ENCODE peak calls at places on chromosomes 7 and 10, in four cellular contexts. One of them, this sample, is unnamed. For H4K20me1, the result is how much of the 10 kb centered on the place peaks cover.

GRCh38 chr7:104883248-104883717 is 130.7 kb upstream of the KMT2E start:
- DNase-seq in IMR-90: no peak
- DNase-seq in K562: no peak
- DNase-seq in hepatocyte: no peak
- DNase-seq in this sample: no peak

GRCh38 chr10:114305521-114305925 is 66.5 kb downstream of the VWA2 start:
- DNase-seq in IMR-90: no peak
- DNase-seq in K562: no peak
- DNase-seq in hepatocyte: no peak
- DNase-seq in this sample: no peak

GRCh38 chr10:8242295-8242872 is 187.9 kb downstream of the GATA3 start:
- DNase-seq in IMR-90: no peak
- DNase-seq in K562: no peak
- DNase-seq in hepatocyte: no peak
- DNase-seq in this sample: no peak

GRCh38 chr7:21902240-21902639 is 43.5 kb downstream of the CDCA7L start:
- DNase-seq in IMR-90: peak
- DNase-seq in K562: no peak
- DNase-seq in hepatocyte: no peak
- DNase-seq in this sample: no peak

GRCh38 chr10:24440817-24441790 is 232.2 kb downstream of the KIAA1217 start:
- DNase-seq in IMR-90: peak
- DNase-seq in K562: no peak
- DNase-seq in hepatocyte: no peak
- DNase-seq in this sample: no peak

GRCh38 chr7:74082770-74083116 is 861 bp upstream of the LIMK1 start:
- DNase-seq in IMR-90: no peak
- DNase-seq in K562: no peak
- DNase-seq in hepatocyte: no peak
- DNase-seq in this sample: no peak

GRCh38 chr10:69383485-69384089 is 33.1 kb downstream of the TACR2 start:
- DNase-seq in IMR-90: peak
- DNase-seq in K562: no peak
- DNase-seq in hepatocyte: no peak
- DNase-seq in this sample: no peak

GRCh38 chr10:78584266-78584665 is 484.5 kb upstream of the ZMIZ1 start:
- DNase-seq in IMR-90: no peak
- DNase-seq in K562: no peak
- DNase-seq in hepatocyte: no peak
- DNase-seq in this sample: no peak

GRCh38 chr7:35508623-35509400 is 186.1 kb downstream of the HERPUD2 start:
- DNase-seq in IMR-90: no peak
- DNase-seq in K562: no peak
- DNase-seq in hepatocyte: peak
- DNase-seq in this sample: peak

GRCh38 chr10:108970016-108970415 is 953.3 kb downstream of the XPNPEP1 start:
- DNase-seq in IMR-90: peak
- DNase-seq in K562: peak
- DNase-seq in hepatocyte: peak
- DNase-seq in this sample: peak

GRCh38 chr7:94888542-94888941 is 18.9 kb upstream of the PPP1R9A start:
- DNase-seq in IMR-90: no peak
- DNase-seq in K562: no peak
- DNase-seq in hepatocyte: peak
- DNase-seq in this sample: no peak

GRCh38 chr7:148395292-148395691 is 195.3 kb upstream of the C7orf33 start:
- DNase-seq in IMR-90: no peak
- DNase-seq in K562: no peak
- DNase-seq in hepatocyte: no peak
- DNase-seq in this sample: no peak

GRCh38 chr10:118151461-118151860 is 104.7 kb upstream of the RAB11FIP2 start:
- DNase-seq in IMR-90: no peak
- DNase-seq in K562: no peak
- DNase-seq in hepatocyte: peak
- DNase-seq in this sample: no peak

GRCh38 chr7:24982917-24983316 is 2.9 kb upstream of the OSBPL3 start:
- DNase-seq in IMR-90: no peak
- DNase-seq in K562: no peak
- DNase-seq in hepatocyte: no peak
- DNase-seq in this sample: no peak

GRCh38 chr7:1647961-1648631 is 22.0 kb upstream of the ELFN1 start:
- DNase-seq in IMR-90: no peak
- DNase-seq in K562: peak
- DNase-seq in hepatocyte: no peak
- DNase-seq in this sample: no peak

GRCh38 chr10:87608756-87609155 is 50.9 kb upstream of the PAPSS2 start:
- DNase-seq in IMR-90: no peak
- DNase-seq in K562: no peak
- DNase-seq in hepatocyte: peak
- DNase-seq in this sample: no peak

GRCh38 chr10:80170026-80170425 is 35.3 kb downstream of the ANXA11 start:
- DNase-seq in IMR-90: no peak
- DNase-seq in K562: no peak
- DNase-seq in hepatocyte: no peak
- DNase-seq in this sample: no peak

GRCh38 chr10:86687750-86688149 is 19.4 kb downstream of the LDB3 start:
- DNase-seq in IMR-90: peak
- DNase-seq in K562: no peak
- DNase-seq in hepatocyte: no peak
- DNase-seq in this sample: no peak

GRCh38 chr7:150431839-150432658 is 18.4 kb upstream of the GIMAP8 start:
- DNase-seq in IMR-90: no peak
- DNase-seq in K562: no peak
- DNase-seq in hepatocyte: no peak
- DNase-seq in this sample: no peak

GRCh38 chr10:46517541-46517940 is 38.9 kb downstream of the GPRIN2 start:
- DNase-seq in IMR-90: no peak
- DNase-seq in K562: no peak
- DNase-seq in hepatocyte: no peak
- DNase-seq in this sample: no peak

GRCh38 chr10:84290235-84290634 is 38.2 kb upstream of the CCSER2 start:
- DNase-seq in IMR-90: no peak
- DNase-seq in K562: no peak
- DNase-seq in hepatocyte: no peak
- DNase-seq in this sample: no peak

GRCh38 chr10:112741830-112742402 is 208.1 kb upstream of the TCF7L2 start:
- DNase-seq in IMR-90: no peak
- DNase-seq in K562: no peak
- DNase-seq in hepatocyte: peak
- DNase-seq in this sample: no peak

DNA sequence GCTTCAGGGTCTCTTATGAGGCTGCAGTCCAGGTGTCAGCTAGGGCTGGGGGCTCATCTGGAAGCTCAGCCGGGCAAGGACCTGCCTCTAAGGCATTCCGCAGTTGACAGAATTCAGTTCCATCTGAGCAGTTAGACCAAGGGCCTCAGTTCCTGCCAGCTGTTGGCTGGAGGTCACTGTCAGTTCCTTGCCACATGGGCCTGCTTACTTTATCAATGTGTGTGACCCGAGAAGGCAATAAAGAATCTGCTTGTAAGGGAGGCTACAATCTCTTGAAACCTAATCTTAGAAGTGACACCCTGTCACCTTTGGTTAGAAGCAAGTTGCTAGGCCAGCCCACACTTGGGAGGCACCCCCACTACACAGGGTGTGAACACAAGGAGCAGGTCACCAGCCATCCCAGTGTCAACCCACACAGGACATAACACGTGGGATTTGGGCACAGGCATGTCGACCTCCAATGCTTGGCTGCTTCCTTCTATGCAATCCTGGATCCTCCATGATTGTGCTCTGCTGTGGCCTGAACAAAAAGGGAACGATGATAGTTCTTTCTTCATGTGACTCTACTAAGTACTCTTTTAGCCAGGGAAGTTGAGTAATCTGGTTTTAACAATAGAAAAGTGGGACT is 41.8 kb downstream of the MTURN start:
- DNase-seq in IMR-90: no peak
- DNase-seq in K562: no peak
- DNase-seq in hepatocyte: no peak
- DNase-seq in this sample: peak
- H2AFZ ChIP-seq in IMR-90: no peak
- H2AFZ ChIP-seq in K562: no peak
- H2AFZ ChIP-seq in hepatocyte: no peak
- H2AFZ ChIP-seq in this sample: peak

DNA sequence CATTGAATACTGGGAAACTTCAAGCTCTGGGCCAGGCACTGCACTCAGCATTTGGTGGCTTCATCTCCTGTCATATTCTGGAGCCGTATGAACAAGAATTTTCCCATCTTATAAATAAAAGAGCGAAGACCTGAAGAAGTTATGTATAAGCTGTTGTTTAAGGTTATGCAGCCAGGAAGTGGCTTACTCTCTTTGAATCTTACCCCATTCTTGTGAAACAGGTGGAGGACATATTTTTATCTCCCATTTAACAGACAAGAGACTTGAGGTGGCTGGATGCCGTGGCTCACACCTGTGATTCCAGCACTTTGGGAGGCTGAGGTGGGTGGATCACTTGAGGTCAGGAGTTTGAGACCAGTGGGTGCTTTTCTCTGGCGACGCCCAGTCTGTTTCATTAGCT is 85.6 kb downstream of the GRK5 start:
- DNase-seq in IMR-90: no peak
- DNase-seq in K562: no peak
- DNase-seq in hepatocyte: no peak
- DNase-seq in this sample: peak
- H3K27ac ChIP-seq in IMR-90: no peak
- H3K27ac ChIP-seq in K562: no peak
- H3K27ac ChIP-seq in hepatocyte: no peak
- H3K27ac ChIP-seq in this sample: peak

GRCh38 chr10:130141460-130141859 is 5.3 kb downstream of the GLRX3 start:
- DNase-seq in IMR-90: peak
- DNase-seq in K562: peak
- DNase-seq in hepatocyte: no peak
- DNase-seq in this sample: no peak

GRCh38 chr10:130141878-130142277 is 5.7 kb downstream of the GLRX3 start:
- DNase-seq in IMR-90: no peak
- DNase-seq in K562: no peak
- DNase-seq in hepatocyte: no peak
- DNase-seq in this sample: peak

GRCh38 chr10:130140425-130140824 is 4.2 kb downstream of the GLRX3 start:
- DNase-seq in IMR-90: no peak
- DNase-seq in K562: no peak
- DNase-seq in hepatocyte: no peak
- DNase-seq in this sample: no peak

GRCh38 chr10:130141038-130141437 is 4.8 kb downstream of the GLRX3 start:
- DNase-seq in IMR-90: no peak
- DNase-seq in K562: no peak
- DNase-seq in hepatocyte: no peak
- DNase-seq in this sample: no peak

GRCh38 chr10:130146042-130146441 is 9.9 kb downstream of the GLRX3 start:
- DNase-seq in IMR-90: no peak
- DNase-seq in K562: no peak
- DNase-seq in hepatocyte: no peak
- DNase-seq in this sample: no peak
- H4K20me1 ChIP-seq in IMR-90: under half
- H4K20me1 ChIP-seq in K562: under half
- H4K20me1 ChIP-seq in hepatocyte: half or more
- H4K20me1 ChIP-seq in this sample: under half

GRCh38 chr7:47942132-47942531 is 6.1 kb downstream of the PKD1L1 start:
- DNase-seq in IMR-90: no peak
- DNase-seq in K562: no peak
- DNase-seq in hepatocyte: no peak
- DNase-seq in this sample: no peak

GRCh38 chr7:47945261-47946015 is 2.8 kb downstream of the PKD1L1 start:
- DNase-seq in IMR-90: peak
- DNase-seq in K562: peak
- DNase-seq in hepatocyte: peak
- DNase-seq in this sample: peak

GRCh38 chr7:47941136-47941844 is 7.0 kb downstream of the PKD1L1 start:
- DNase-seq in IMR-90: peak
- DNase-seq in K562: no peak
- DNase-seq in hepatocyte: no peak
- DNase-seq in this sample: no peak

GRCh38 chr7:47944536-47945260 is 3.6 kb downstream of the PKD1L1 start:
- DNase-seq in IMR-90: no peak
- DNase-seq in K562: no peak
- DNase-seq in hepatocyte: no peak
- DNase-seq in this sample: no peak

GRCh38 chr7:47943676-47944474 is 4.4 kb downstream of the PKD1L1 start:
- DNase-seq in IMR-90: no peak
- DNase-seq in K562: no peak
- DNase-seq in hepatocyte: no peak
- DNase-seq in this sample: no peak
- H2AFZ ChIP-seq in IMR-90: no peak
- H2AFZ ChIP-seq in K562: no peak
- H2AFZ ChIP-seq in hepatocyte: no peak
- H2AFZ ChIP-seq in this sample: no peak

GRCh38 chr7:98251844-98252639 is at the start of gene TECPR1:
- DNase-seq in IMR-90: peak
- DNase-seq in K562: peak
- DNase-seq in hepatocyte: peak
- DNase-seq in this sample: peak
- H3K27ac ChIP-seq in IMR-90: peak
- H3K27ac ChIP-seq in K562: peak
- H3K27ac ChIP-seq in hepatocyte: peak
- H3K27ac ChIP-seq in this sample: peak

GRCh38 chr10:73772280-73773151 is 9.3 kb upstream of the CHCHD1 start:
- DNase-seq in IMR-90: peak
- DNase-seq in K562: peak
- DNase-seq in hepatocyte: peak
- DNase-seq in this sample: peak

GRCh38 chr10:73774637-73775036 is 7.2 kb upstream of the CHCHD1 start:
- DNase-seq in IMR-90: peak
- DNase-seq in K562: peak
- DNase-seq in hepatocyte: peak
- DNase-seq in this sample: peak

GRCh38 chr10:73771722-73772279 is 10.0 kb upstream of the CHCHD1 start:
- DNase-seq in IMR-90: peak
- DNase-seq in K562: peak
- DNase-seq in hepatocyte: peak
- DNase-seq in this sample: peak

GRCh38 chr10:73769396-73769795 is 12.5 kb upstream of the CHCHD1 start:
- DNase-seq in IMR-90: no peak
- DNase-seq in K562: no peak
- DNase-seq in hepatocyte: no peak
- DNase-seq in this sample: no peak

DNA sequence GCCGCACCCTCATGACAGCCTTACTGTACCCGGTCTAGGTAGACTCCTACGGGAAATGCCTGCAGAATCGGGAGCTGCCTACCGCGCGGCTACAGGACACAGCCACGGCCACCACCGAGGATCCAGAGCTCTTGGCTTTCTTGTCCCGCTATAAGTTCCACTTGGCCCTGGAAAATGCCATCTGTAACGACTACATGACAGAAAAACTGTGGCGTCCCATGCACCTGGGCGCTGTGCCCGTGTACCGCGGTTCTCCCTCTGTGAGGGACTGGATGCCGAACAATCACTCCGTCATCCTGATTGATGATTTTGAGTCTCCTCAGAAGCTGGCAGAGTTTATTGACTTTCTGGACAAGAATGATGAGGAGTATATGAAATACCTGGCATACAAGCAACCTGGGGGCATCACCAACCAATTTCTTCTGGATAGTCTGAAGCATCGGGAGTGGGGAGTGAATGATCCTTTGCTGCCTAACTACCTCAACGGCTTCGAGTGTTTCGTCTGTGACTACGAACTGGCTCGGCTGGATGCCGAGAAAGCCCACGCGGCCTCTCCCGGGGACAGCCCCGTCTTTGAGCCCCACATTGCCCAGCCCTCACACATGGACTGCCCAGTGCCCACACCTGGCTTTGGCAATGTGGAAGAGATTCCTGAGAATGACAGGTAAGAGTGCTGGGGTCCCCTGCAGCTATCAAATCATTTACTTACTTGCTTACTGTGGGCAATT is 8.5 kb upstream of the CHCHD1 start:
- DNase-seq in IMR-90: peak
- DNase-seq in K562: no peak
- DNase-seq in hepatocyte: no peak
- DNase-seq in this sample: peak
- H4K20me1 ChIP-seq in IMR-90: under half
- H4K20me1 ChIP-seq in K562: under half
- H4K20me1 ChIP-seq in hepatocyte: under half
- H4K20me1 ChIP-seq in this sample: under half